ENCODE peak calls at places on chromosomes 13 and 19, in six cellular contexts. One of them, this sample, is unnamed.

GRCh38 chr19:5484398-5485285 is 29.4 kb downstream of the ZNRF4 start:
- DNase-seq in adrenal gland: no peak
- DNase-seq in MG63: peak
- DNase-seq in HTR-8/SVneo: peak
- DNase-seq in M059J: peak
- DNase-seq in ELR: no peak
- DNase-seq in this sample: no peak

GRCh38 chr13:73220966-73221720 is 162.3 kb downstream of the KLF5 start:
- DNase-seq in MG63: no peak
- DNase-seq in ELR: peak
- DNase-seq in M059J: peak
- DNase-seq in adrenal gland: no peak
- DNase-seq in HTR-8/SVneo: no peak
- DNase-seq in this sample: no peak

GRCh38 chr13:108993346-108993745 is 363.9 kb downstream of the MYO16 start:
- DNase-seq in adrenal gland: no peak
- DNase-seq in M059J: peak
- DNase-seq in HTR-8/SVneo: no peak
- DNase-seq in ELR: peak
- DNase-seq in MG63: no peak
- DNase-seq in this sample: no peak

GRCh38 chr19:51815038-51815437 is 20.1 kb downstream of the FPR3 start:
- DNase-seq in HTR-8/SVneo: no peak
- DNase-seq in ELR: no peak
- DNase-seq in MG63: no peak
- DNase-seq in M059J: no peak
- DNase-seq in adrenal gland: no peak
- DNase-seq in this sample: no peak

GRCh38 chr19:4030552-4030951 is 23.0 kb downstream of the PIAS4 start:
- DNase-seq in ELR: no peak
- DNase-seq in M059J: no peak
- DNase-seq in adrenal gland: no peak
- DNase-seq in MG63: no peak
- DNase-seq in HTR-8/SVneo: no peak
- DNase-seq in this sample: no peak

GRCh38 chr19:47779524-47780214 is 1.2 kb downstream of the SELENOW start:
- DNase-seq in M059J: no peak
- DNase-seq in adrenal gland: no peak
- DNase-seq in MG63: no peak
- DNase-seq in ELR: no peak
- DNase-seq in HTR-8/SVneo: no peak
- DNase-seq in this sample: no peak

GRCh38 chr13:47949799-47950198 is 51.3 kb downstream of the SUCLA2 start:
- DNase-seq in HTR-8/SVneo: no peak
- DNase-seq in ELR: no peak
- DNase-seq in adrenal gland: no peak
- DNase-seq in MG63: no peak
- DNase-seq in M059J: no peak
- DNase-seq in this sample: no peak

GRCh38 chr19:55635334-55635717 is 5.5 kb upstream of the ZNF580 start:
- DNase-seq in ELR: no peak
- DNase-seq in adrenal gland: peak
- DNase-seq in MG63: no peak
- DNase-seq in HTR-8/SVneo: no peak
- DNase-seq in M059J: no peak
- DNase-seq in this sample: no peak

GRCh38 chr13:107554355-107554905 is 660.9 kb downstream of the LIG4 start:
- DNase-seq in M059J: no peak
- DNase-seq in ELR: no peak
- DNase-seq in MG63: no peak
- DNase-seq in adrenal gland: no peak
- DNase-seq in HTR-8/SVneo: no peak
- DNase-seq in this sample: no peak

GRCh38 chr19:53877361-53877766 is 4.6 kb upstream of the PRKCG start:
- DNase-seq in MG63: no peak
- DNase-seq in adrenal gland: no peak
- DNase-seq in M059J: peak
- DNase-seq in HTR-8/SVneo: no peak
- DNase-seq in ELR: no peak
- DNase-seq in this sample: no peak

GRCh38 chr19:48149430-48149829 is 20.7 kb downstream of the LIG1 start:
- DNase-seq in ELR: no peak
- DNase-seq in M059J: peak
- DNase-seq in adrenal gland: no peak
- DNase-seq in HTR-8/SVneo: no peak
- DNase-seq in MG63: no peak
- DNase-seq in this sample: no peak

GRCh38 chr13:56015919-56016318 is 1124.8 kb upstream of the PRR20A start:
- DNase-seq in MG63: no peak
- DNase-seq in HTR-8/SVneo: no peak
- DNase-seq in M059J: no peak
- DNase-seq in adrenal gland: no peak
- DNase-seq in ELR: no peak
- DNase-seq in this sample: no peak

GRCh38 chr19:48496959-48497727 is 14.5 kb downstream of the LMTK3 start:
- DNase-seq in HTR-8/SVneo: no peak
- DNase-seq in adrenal gland: no peak
- DNase-seq in ELR: no peak
- DNase-seq in M059J: no peak
- DNase-seq in MG63: no peak
- DNase-seq in this sample: no peak

GRCh38 chr13:101576452-101576851 is 124.0 kb downstream of the ITGBL1 start:
- DNase-seq in adrenal gland: no peak
- DNase-seq in M059J: peak
- DNase-seq in HTR-8/SVneo: no peak
- DNase-seq in MG63: no peak
- DNase-seq in ELR: peak
- DNase-seq in this sample: no peak